ENCODE peak calls at places on chromosome 13, in six cellular contexts. One of them, this sample, is unnamed.

GRCh38 chr13:77521595-77522367 is 13.7 kb upstream of the SCEL start:
- DNase-seq in upper lobe of right lung: peak; percentile 74
- DNase-seq in progenitor cell of endocrine pancreas: no peak
- DNase-seq in RWPE1: peak; percentile 69
- DNase-seq in left lung: peak; percentile 68
- DNase-seq in endothelial cell: no peak
- DNase-seq in this sample: peak; percentile 48

GRCh38 chr13:108572782-108573211 is 56.6 kb upstream of the MYO16 start:
- DNase-seq in left lung: no peak
- DNase-seq in RWPE1: no peak
- DNase-seq in upper lobe of right lung: no peak
- DNase-seq in progenitor cell of endocrine pancreas: no peak
- DNase-seq in endothelial cell: no peak
- DNase-seq in this sample: no peak

GRCh38 chr13:86757236-86757978 is 913.8 kb upstream of the SLITRK5 start:
- DNase-seq in left lung: no peak
- DNase-seq in endothelial cell: no peak
- DNase-seq in upper lobe of right lung: no peak
- DNase-seq in RWPE1: no peak
- DNase-seq in progenitor cell of endocrine pancreas: no peak
- DNase-seq in this sample: no peak

GRCh38 chr13:40082644-40083043 is 427.2 kb downstream of the COG6 start:
- DNase-seq in endothelial cell: no peak
- DNase-seq in left lung: no peak
- DNase-seq in progenitor cell of endocrine pancreas: no peak
- DNase-seq in RWPE1: no peak
- DNase-seq in upper lobe of right lung: no peak
- DNase-seq in this sample: no peak

GRCh38 chr13:34458756-34459462 is 483.2 kb upstream of the NBEA start:
- DNase-seq in upper lobe of right lung: no peak
- DNase-seq in progenitor cell of endocrine pancreas: no peak
- DNase-seq in left lung: no peak
- DNase-seq in RWPE1: no peak
- DNase-seq in endothelial cell: no peak
- DNase-seq in this sample: no peak

GRCh38 chr13:108933061-108933460 is 303.6 kb downstream of the MYO16 start:
- DNase-seq in RWPE1: no peak
- DNase-seq in progenitor cell of endocrine pancreas: no peak
- DNase-seq in endothelial cell: no peak
- DNase-seq in left lung: no peak
- DNase-seq in upper lobe of right lung: no peak
- DNase-seq in this sample: no peak

GRCh38 chr13:114099191-114099590 is 33.2 kb downstream of the RASA3 start:
- DNase-seq in RWPE1: no peak
- DNase-seq in left lung: peak; percentile 54
- DNase-seq in endothelial cell: no peak
- DNase-seq in upper lobe of right lung: peak; percentile 60
- DNase-seq in progenitor cell of endocrine pancreas: no peak
- DNase-seq in this sample: peak; percentile 1

GRCh38 chr13:66513728-66514127 is 716.4 kb downstream of the PCDH9 start:
- DNase-seq in RWPE1: no peak
- DNase-seq in endothelial cell: no peak
- DNase-seq in progenitor cell of endocrine pancreas: no peak
- DNase-seq in left lung: no peak
- DNase-seq in upper lobe of right lung: no peak
- DNase-seq in this sample: no peak

GRCh38 chr13:47826481-47826880 is 174.6 kb downstream of the SUCLA2 start:
- DNase-seq in endothelial cell: no peak
- DNase-seq in upper lobe of right lung: no peak
- DNase-seq in left lung: no peak
- DNase-seq in progenitor cell of endocrine pancreas: no peak
- DNase-seq in RWPE1: no peak
- DNase-seq in this sample: no peak

GRCh38 chr13:71864094-71864980 is 2.7 kb downstream of the DACH1 start:
- DNase-seq in upper lobe of right lung: peak; percentile 69
- DNase-seq in RWPE1: no peak
- DNase-seq in endothelial cell: peak; percentile 52
- DNase-seq in left lung: peak; percentile 67
- DNase-seq in progenitor cell of endocrine pancreas: peak; percentile 33
- DNase-seq in this sample: peak; percentile 0

GRCh38 chr13:110237895-110238294 is 69.1 kb downstream of the COL4A1 start:
- DNase-seq in left lung: no peak
- DNase-seq in upper lobe of right lung: no peak
- DNase-seq in RWPE1: no peak
- DNase-seq in progenitor cell of endocrine pancreas: no peak
- DNase-seq in endothelial cell: peak; percentile 1
- DNase-seq in this sample: no peak

GRCh38 chr13:25902946-25903345 is 148.9 kb downstream of the SHISA2 start:
- DNase-seq in endothelial cell: no peak
- DNase-seq in left lung: no peak
- DNase-seq in upper lobe of right lung: no peak
- DNase-seq in RWPE1: no peak
- DNase-seq in progenitor cell of endocrine pancreas: no peak
- DNase-seq in this sample: no peak

GRCh38 chr13:94196426-94196825 is 283.1 kb downstream of the DCT start:
- DNase-seq in RWPE1: no peak
- DNase-seq in left lung: no peak
- DNase-seq in endothelial cell: no peak
- DNase-seq in upper lobe of right lung: no peak
- DNase-seq in progenitor cell of endocrine pancreas: no peak
- DNase-seq in this sample: no peak

GRCh38 chr13:36975172-36975571 is 24.0 kb downstream of the ALG5 start:
- DNase-seq in progenitor cell of endocrine pancreas: no peak
- DNase-seq in left lung: no peak
- DNase-seq in RWPE1: no peak
- DNase-seq in upper lobe of right lung: no peak
- DNase-seq in endothelial cell: no peak
- DNase-seq in this sample: no peak

GRCh38 chr13:35794734-35795389 is 318.4 kb upstream of the MAB21L1 start:
- DNase-seq in endothelial cell: no peak
- DNase-seq in RWPE1: no peak
- DNase-seq in progenitor cell of endocrine pancreas: no peak
- DNase-seq in left lung: no peak
- DNase-seq in upper lobe of right lung: no peak
- DNase-seq in this sample: no peak

DNA sequence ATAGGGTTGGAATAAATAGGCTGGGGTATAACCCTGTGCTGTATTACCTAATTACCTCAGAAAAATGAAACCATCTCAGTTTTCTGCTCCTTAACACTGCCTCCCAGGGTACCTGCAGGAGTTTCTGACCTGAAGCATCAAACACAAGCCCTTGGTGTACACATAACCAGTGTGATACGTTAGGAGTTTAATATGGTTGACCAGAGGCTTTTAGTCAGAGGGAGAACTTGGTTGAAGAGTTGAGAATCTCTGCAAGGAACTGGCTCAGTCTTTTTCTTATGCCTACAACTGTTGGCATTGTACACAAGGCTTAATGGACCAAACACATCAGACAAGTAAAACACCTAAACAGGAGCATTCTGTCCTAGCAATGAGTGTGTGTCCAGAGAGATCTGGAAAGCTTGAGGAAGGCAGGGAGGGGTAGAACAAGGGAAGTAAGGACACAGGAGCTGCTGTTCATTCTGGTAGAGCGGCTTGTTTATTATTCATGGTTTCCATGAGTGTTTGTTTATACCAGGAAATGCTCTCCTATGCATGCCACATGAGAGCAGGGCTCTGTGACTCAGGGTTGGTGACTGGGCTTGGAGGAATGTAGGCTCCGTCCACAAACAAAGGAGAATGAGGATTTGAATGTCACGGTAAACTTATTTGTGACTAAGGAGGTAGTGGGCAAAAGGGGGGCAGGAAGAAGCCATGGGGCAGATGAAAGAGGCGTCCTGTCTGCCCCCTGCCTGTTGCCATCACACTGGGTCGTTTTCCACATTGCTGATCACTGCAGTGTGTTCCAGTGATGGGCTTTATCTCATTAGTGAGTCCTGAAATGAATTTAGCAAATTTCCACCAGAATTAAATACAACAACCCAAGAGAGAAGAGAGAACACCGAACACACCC is 11.9 kb upstream of the SPATA13 start:
- DNase-seq in RWPE1: peak; percentile 91
- DNase-seq in endothelial cell: peak; percentile 37
- DNase-seq in upper lobe of right lung: no peak
- DNase-seq in left lung: peak; percentile 56
- DNase-seq in progenitor cell of endocrine pancreas: no peak
- DNase-seq in this sample: peak; percentile 80
- TF ChIP-seq CTCF in RWPE1: no peak
- TF ChIP-seq CTCF in endothelial cell: no peak
- TF ChIP-seq CTCF in upper lobe of right lung: no peak
- TF ChIP-seq CTCF in left lung: no peak
- TF ChIP-seq CTCF in progenitor cell of endocrine pancreas: no peak
- TF ChIP-seq CTCF in this sample: no peak

DNA sequence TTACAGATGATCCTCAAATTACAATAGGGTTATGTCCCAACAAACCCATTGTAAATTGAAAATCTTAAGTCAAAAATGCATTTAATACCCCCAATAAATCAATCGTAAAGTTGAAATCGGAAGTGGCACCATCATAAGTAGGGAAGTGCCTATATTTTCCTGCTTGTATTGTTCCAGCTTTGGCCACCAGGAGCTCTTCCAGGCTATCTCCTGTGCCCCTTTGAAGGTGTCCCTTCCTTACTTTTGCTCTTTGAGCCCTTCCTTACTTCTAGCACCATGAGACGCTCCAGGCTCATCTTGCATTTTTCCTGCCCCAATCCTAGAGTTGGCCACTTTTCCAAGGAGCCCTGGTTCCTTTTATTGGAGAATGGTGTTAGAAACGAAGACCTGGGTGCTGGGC is 163.0 kb upstream of the TSC22D1 start:
- DNase-seq in left lung: no peak
- DNase-seq in endothelial cell: no peak
- DNase-seq in RWPE1: no peak
- DNase-seq in upper lobe of right lung: no peak
- DNase-seq in progenitor cell of endocrine pancreas: no peak
- DNase-seq in this sample: no peak
- TF ChIP-seq CTCF in left lung: no peak
- TF ChIP-seq CTCF in endothelial cell: peak; percentile 34
- TF ChIP-seq CTCF in RWPE1: no peak
- TF ChIP-seq CTCF in upper lobe of right lung: no peak
- TF ChIP-seq CTCF in progenitor cell of endocrine pancreas: no peak
- TF ChIP-seq CTCF in this sample: no peak

DNA sequence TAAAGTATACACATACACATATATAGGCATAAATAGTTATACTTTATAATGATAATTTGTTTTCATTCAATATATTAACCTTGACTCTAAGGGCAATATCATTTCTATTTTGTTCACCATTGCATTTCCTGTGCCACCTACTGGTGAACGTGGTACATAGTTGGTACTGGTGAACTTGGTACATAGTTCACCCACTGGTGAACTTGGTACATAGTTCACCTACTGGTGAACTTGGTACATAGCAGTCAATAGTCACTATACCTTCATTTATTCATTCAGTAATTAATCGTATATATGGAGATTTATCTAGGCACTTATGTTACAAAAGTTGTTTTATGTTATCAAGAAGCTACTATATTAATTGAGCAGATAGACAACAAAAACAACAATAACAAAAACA is 172.6 kb upstream of the ATXN8OS start:
- DNase-seq in left lung: no peak
- DNase-seq in progenitor cell of endocrine pancreas: no peak
- DNase-seq in upper lobe of right lung: no peak
- DNase-seq in RWPE1: no peak
- DNase-seq in endothelial cell: no peak
- DNase-seq in this sample: no peak
- TF ChIP-seq CTCF in left lung: no peak
- TF ChIP-seq CTCF in progenitor cell of endocrine pancreas: peak; percentile 43
- TF ChIP-seq CTCF in upper lobe of right lung: no peak
- TF ChIP-seq CTCF in RWPE1: no peak
- TF ChIP-seq CTCF in endothelial cell: peak; percentile 72
- TF ChIP-seq CTCF in this sample: no peak

DNA sequence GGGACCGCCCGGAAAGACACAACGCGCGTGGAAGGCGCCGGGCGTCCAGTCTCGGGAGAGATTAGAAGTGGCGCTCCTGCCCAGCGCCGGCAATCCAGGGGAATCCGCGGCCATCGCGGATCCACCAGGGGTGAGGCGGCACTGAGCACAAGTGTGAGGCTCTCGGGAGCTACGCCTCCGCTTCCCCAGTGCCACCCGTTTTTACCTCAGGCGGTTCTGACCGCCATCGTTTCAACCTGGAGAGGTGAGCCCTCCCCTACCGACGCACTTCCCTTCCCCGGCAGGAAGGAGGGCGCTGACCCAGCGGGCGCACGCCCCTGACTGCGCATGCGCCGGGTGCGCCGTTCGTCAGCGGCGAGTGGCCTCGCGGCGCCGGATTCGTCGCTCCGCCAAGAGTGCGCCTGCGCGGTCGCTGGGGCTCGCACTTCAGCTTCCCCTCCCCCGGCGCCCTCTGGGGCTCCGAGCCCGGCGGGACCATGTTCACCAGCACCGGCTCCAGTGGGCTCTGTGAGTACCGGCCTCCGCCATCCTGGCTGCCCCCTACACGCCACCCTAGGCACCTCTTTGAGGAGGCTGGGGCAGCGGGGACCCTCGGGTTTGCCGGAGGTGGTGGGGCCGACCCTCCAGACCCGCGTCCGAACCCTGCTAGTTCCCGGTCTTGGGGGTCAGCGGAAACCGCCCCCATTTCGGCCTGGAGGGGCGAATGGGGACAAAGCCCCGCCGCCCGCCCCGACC is at the start of gene UBAC2:
- DNase-seq in RWPE1: peak; percentile 96
- DNase-seq in left lung: peak; percentile 95
- DNase-seq in progenitor cell of endocrine pancreas: peak; percentile 96
- DNase-seq in endothelial cell: peak; percentile 97
- DNase-seq in upper lobe of right lung: peak; percentile 98
- DNase-seq in this sample: peak; percentile 82
- TF ChIP-seq CTCF in RWPE1: no peak
- TF ChIP-seq CTCF in left lung: no peak
- TF ChIP-seq CTCF in progenitor cell of endocrine pancreas: no peak
- TF ChIP-seq CTCF in endothelial cell: no peak
- TF ChIP-seq CTCF in upper lobe of right lung: no peak
- TF ChIP-seq CTCF in this sample: no peak

DNA sequence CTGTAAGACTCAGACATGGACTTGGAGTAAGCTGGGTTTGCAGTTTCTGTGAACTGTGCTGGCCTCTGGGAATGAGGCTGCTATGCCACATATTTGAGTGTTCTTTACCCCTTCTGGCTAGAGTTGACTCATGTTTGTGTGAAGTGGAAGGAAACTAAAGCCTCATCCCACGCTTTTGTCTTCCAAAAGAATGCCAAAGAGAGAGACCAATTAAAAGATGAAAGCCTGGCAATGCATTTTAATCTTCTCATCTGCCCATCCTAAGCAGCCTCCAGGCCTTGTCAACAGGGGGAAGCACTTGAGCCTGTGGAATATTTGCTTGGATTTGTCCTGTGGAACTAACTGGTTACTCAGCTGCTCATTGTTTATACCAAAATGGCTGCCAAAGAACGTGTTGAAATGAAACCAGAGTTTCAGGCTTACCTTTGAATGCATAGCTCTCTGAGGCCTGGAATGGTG is 49.1 kb downstream of the LMO7 start:
- DNase-seq in upper lobe of right lung: no peak
- DNase-seq in RWPE1: no peak
- DNase-seq in progenitor cell of endocrine pancreas: no peak
- DNase-seq in left lung: no peak
- DNase-seq in endothelial cell: no peak
- DNase-seq in this sample: no peak
- TF ChIP-seq CTCF in upper lobe of right lung: no peak
- TF ChIP-seq CTCF in RWPE1: no peak
- TF ChIP-seq CTCF in progenitor cell of endocrine pancreas: no peak
- TF ChIP-seq CTCF in left lung: no peak
- TF ChIP-seq CTCF in endothelial cell: no peak
- TF ChIP-seq CTCF in this sample: no peak

GRCh38 chr13:20206065-20206725 is 13.5 kb upstream of the GJB2 start:
- DNase-seq in RWPE1: no peak
- DNase-seq in left lung: no peak
- DNase-seq in upper lobe of right lung: no peak
- DNase-seq in progenitor cell of endocrine pancreas: no peak
- DNase-seq in endothelial cell: no peak
- DNase-seq in this sample: no peak
- TF ChIP-seq CTCF in RWPE1: no peak
- TF ChIP-seq CTCF in left lung: no peak
- TF ChIP-seq CTCF in upper lobe of right lung: no peak
- TF ChIP-seq CTCF in progenitor cell of endocrine pancreas: no peak
- TF ChIP-seq CTCF in endothelial cell: no peak
- TF ChIP-seq CTCF in this sample: no peak